ENCODE peak calls at places on chromosomes 16 and 17, in five cellular contexts. A is hepatocyte, P is left ventricle myocardium inferior, M is sigmoid colon, O is OCI-LY7. W is an unnamed sample. For H3K36me3, the result is how much of the 10 kb centered on the place peaks cover.

GRCh38 chr16:30728904-30729672 is 19.1 kb upstream of the PHKG2 start:
- DNase-seq in M (peak), A (no peak), P (peak), O (no peak), W (no peak)

GRCh38 chr17:34816806-34817205 is 144.5 kb downstream of the CCT6B start:
- DNase-seq in A (no peak), O (no peak), P (no peak), M (no peak), W (no peak)

GRCh38 chr17:78197147-78197830 is 10.1 kb downstream of the AFMID start:
- DNase-seq in O (no peak), M (no peak), A (no peak), P (peak), W (peak)

GRCh38 chr16:85731179-85731578 is 19.7 kb downstream of the C16orf74 start:
- DNase-seq in P (no peak), O (no peak), A (no peak), M (no peak), W (no peak)

GRCh38 chr16:72903176-72903575 is 144.8 kb downstream of the ZFHX3 start:
- DNase-seq in M (no peak), A (no peak), P (no peak), O (no peak), W (no peak)

GRCh38 chr16:2033057-2033911 is 6.6 kb downstream of the NHERF2 start:
- DNase-seq in O (no peak), A (peak), M (peak), P (peak), W (no peak)

GRCh38 chr16:23909792-23910418 is 74.1 kb downstream of the PRKCB start:
- DNase-seq in M (no peak), P (no peak), O (no peak), A (no peak), W (no peak)

GRCh38 chr17:34171245-34171818 is 83.8 kb upstream of the CCL2 start:
- DNase-seq in M (no peak), P (peak), O (peak), A (peak), W (peak)

GRCh38 chr17:39752241-39752831 is 14.6 kb downstream of the GRB7 start:
- DNase-seq in A (no peak), P (no peak), M (peak), O (no peak), W (no peak)

GRCh38 chr17:33967608-33968349 is 287.3 kb upstream of the CCL2 start:
- DNase-seq in M (no peak), A (no peak), O (no peak), P (no peak), W (no peak)

GRCh38 chr17:51703364-51704341 is 443.3 kb downstream of the UTP18 start:
- DNase-seq in M (no peak), O (no peak), P (peak), A (no peak), W (no peak)

GRCh38 chr17:2239882-2240430 is 63.6 kb downstream of the SMG6 start:
- DNase-seq in O (peak), M (peak), A (no peak), P (peak), W (no peak)

GRCh38 chr16:74305978-74306784 is 9.6 kb downstream of the PSMD7 start:
- DNase-seq in P (no peak), M (no peak), O (no peak), A (no peak), W (no peak)

GRCh38 chr16:3058173-3059030 is 7.0 kb upstream of the IL32 start:
- DNase-seq in A (peak), M (peak), O (peak), P (peak), W (peak)

GRCh38 chr17:44940321-44940720 is 7.3 kb downstream of the KIF18B start:
- DNase-seq in M (peak), O (no peak), A (no peak), P (no peak), W (no peak)

GRCh38 chr17:28492352-28493310 is 13.5 kb upstream of the FOXN1 start:
- DNase-seq in M (no peak), P (no peak), O (peak), A (no peak), W (no peak)
- TF ChIP-seq CTCF in M (no peak), P (no peak), O (no peak), A (no peak), W (no peak)

DNA sequence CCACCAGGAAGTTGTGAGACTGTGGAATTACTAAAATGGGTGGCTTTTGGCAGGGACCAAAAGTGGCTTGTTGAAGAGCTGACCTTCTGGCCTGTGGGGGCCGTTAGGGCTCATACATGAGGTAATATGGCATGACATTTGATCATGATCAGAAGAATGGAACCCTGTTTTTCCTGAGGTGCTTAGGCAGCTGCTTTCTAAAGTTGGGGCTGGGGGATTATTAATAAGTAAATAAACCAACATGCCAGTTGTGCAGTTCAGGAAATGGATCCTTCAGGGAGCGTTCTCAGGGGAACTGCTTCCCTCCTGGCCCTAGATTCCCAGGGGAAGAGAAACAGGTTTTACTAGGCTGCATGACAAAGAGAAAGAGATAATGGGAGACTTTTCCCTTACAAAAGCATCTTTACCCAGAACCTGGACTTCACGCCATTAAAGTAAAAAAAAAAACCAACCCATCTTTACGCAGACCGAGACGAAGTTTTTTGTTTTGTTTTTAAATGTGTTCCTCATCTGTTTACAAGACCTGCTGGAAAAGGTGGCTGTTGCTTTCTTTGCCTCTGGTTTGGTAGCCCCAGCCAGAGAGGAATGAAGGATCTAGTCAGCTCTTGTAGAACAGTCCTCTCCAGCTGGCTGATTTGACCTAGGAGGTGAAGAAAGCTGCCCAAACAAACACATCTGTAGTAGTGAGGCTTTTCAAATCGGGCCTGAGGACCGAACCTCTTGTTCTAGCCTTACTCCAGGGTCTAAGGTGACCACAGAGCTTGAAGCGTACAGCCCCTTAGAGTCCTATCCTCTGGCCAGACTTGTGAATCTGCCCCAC is 22.7 kb downstream of the YPEL2 start:
- DNase-seq in A (no peak), O (no peak), M (no peak), P (no peak), W (no peak)
- H3K36me3 ChIP-seq in A (under half), O (under half), M (under half), P (under half), W (under half)

GRCh38 chr17:48563385-48563838 is 14.7 kb downstream of the HOXB4 start:
- DNase-seq in O (no peak), M (no peak), P (no peak), A (no peak), W (no peak)

GRCh38 chr17:48562934-48563333 is 15.2 kb downstream of the HOXB4 start:
- DNase-seq in M (no peak), P (no peak), A (no peak), O (no peak), W (no peak)

GRCh38 chr17:48560452-48560817 is 15.5 kb upstream of the HOXB2 start:
- DNase-seq in A (no peak), M (no peak), O (no peak), P (no peak), W (no peak)

GRCh38 chr17:48563867-48564199 is 14.3 kb downstream of the HOXB4 start:
- DNase-seq in P (no peak), O (no peak), A (no peak), M (no peak), W (no peak)

DNA sequence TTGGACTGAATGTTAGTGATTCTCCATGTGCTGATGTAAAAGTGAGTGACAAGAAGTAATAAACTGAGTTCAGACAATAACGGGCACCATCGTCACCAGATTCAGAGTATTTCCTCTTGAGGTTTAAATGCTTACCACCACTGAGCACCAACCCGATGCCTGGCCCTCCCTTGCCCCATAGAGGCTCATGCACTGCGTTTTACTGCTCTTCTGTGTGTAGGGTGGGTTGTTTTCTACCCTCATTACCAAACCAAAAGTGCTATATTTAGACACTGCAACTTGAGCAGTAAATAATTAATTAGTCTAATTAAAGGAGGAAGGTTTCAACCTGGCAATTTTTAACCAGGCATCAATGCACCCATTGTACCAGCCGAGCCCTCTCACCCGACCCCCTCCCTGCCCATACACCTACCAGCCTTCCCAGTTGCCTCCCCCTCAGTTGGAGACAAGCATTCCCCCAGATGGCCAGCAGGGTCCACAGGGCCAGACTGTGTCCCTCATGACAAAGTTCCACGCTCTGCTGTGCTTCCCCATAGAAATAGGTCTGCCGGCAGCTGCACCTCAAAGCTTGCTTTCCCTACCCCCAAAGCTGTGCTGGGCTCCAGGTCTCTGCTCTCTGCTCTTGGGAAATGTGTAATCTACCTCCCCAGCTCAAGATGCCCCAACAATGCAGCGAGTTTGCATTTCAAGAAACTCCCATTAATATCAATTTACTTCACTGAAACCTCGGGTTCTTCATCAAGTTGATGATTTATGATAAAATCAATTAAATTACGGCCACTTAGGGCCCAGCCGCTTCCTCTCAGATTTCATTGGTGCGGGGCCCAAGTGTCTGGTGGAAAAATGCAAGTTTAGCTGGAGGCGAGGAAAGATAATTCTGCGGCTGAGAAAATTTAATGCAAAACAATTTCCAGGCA is 16.0 kb downstream of the HOXB4 start:
- DNase-seq in A (no peak), M (no peak), P (no peak), O (no peak), W (peak)
- TF ChIP-seq CTCF in A (no peak), M (no peak), P (peak), O (no peak), W (peak)

GRCh38 chr17:81705518-81706231 is 2.5 kb downstream of the MRPL12 start:
- DNase-seq in A (no peak), M (no peak), O (no peak), P (no peak), W (no peak)

GRCh38 chr17:81707725-81708646 is 4.1 kb upstream of the SLC25A10 start:
- DNase-seq in O (no peak), P (no peak), M (no peak), A (no peak), W (no peak)

GRCh38 chr17:81708739-81709185 is 3.3 kb upstream of the SLC25A10 start:
- DNase-seq in A (no peak), P (no peak), M (no peak), O (no peak), W (no peak)

GRCh38 chr17:81706232-81706611 is 3.1 kb downstream of the MRPL12 start:
- DNase-seq in P (no peak), O (no peak), A (no peak), M (no peak), W (no peak)

DNA sequence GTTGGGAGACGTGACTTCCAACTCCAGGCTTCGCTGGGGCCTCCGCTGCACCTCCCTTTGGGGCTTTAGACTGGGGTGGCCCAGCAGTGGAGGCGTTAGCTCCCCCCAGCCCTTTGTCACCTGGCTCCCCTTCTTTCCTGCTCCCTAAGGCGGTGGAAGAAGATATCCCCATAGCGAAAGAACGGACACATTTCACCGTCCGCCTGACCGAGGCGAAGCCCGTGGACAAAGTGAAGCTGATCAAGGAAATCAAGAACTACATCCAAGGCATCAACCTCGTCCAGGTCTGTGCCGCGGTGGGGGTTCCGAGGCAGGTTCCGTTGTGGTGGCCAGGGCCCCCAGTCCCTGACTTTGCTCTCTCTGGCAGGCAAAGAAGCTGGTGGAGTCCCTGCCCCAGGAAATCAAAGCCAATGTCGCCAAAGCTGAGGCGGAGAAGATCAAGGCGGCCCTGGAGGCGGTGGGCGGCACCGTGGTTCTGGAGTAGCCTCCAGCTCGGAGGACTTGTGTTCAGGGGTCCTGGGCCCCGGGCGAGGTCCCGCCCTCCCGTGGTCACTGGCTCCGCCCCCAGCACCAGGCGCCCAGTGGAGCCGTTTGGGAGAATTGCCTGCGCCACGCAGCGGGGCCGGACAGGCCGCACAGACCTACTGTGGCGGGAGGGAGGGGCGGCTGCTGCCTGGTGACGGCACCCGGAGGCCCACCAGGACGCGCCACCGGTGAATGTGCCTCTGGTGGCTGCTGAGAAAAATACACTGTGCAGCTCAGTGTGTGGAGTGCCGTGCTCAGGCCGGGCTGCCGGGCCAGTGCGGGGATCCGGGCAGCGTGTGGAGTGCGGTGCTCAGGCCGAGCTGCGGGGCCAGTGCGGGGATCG is 3.8 kb downstream of the MRPL12 start:
- DNase-seq in P (no peak), A (no peak), O (no peak), M (no peak), W (no peak)
- H3K36me3 ChIP-seq in P (under half), A (under half), O (half or more), M (under half), W (half or more)

GRCh38 chr16:81599034-81599744 is 154.6 kb downstream of the CMIP start:
- DNase-seq in O (no peak), M (no peak), A (no peak), P (no peak), W (no peak)

GRCh38 chr16:81600275-81600674 is 155.7 kb downstream of the CMIP start:
- DNase-seq in O (no peak), M (no peak), A (peak), P (no peak), W (no peak)

GRCh38 chr16:81595676-81596292 is 151.2 kb downstream of the CMIP start:
- DNase-seq in M (no peak), A (no peak), P (no peak), O (no peak), W (no peak)

GRCh38 chr16:81597079-81597658 is 152.6 kb downstream of the CMIP start:
- DNase-seq in O (no peak), P (no peak), A (no peak), M (no peak), W (no peak)

GRCh38 chr16:81598083-81598482 is 153.5 kb downstream of the CMIP start:
- DNase-seq in M (no peak), P (no peak), O (no peak), A (no peak), W (no peak)
- TF ChIP-seq CTCF in M (no peak), P (no peak), O (peak), A (no peak), W (no peak)

GRCh38 chr17:37538991-37539659 is 49.4 kb downstream of the DUSP14 start:
- DNase-seq in M (no peak), A (no peak), P (no peak), O (no peak), W (no peak)
- H3K36me3 ChIP-seq in M (half or more), A (under half), P (half or more), O (half or more), W (half or more)

DNA sequence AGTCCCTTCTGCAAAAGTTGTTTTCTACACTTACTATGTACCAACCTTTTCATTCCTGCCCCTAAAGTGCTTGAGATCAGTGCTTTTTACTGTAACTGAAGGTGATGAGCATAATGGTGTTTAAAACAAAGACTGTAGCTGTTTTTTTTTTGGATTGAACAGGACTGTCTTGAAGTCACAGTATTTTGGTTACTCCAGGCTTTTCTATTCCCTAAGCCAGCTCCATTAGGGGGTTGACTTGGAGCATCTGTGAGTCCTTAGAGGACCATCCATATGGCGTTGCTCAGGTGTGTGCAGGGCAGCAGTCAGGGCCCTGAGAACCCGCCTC is 29.0 kb upstream of the LGALS9 start:
- DNase-seq in O (no peak), A (no peak), M (no peak), P (no peak), W (no peak)
- TF ChIP-seq CTCF in O (peak), A (no peak), M (no peak), P (no peak), W (no peak)

W was measured in WERI-Rb-1.